ENCODE peak calls at places on chromosomes 12 and 14, in four cellular contexts. L, T, P and I are unnamed samples.

GRCh38 chr12:22355011-22355580 is 20.6 kb upstream of the ST8SIA1 start:
- DNase-seq in L (no peak), T (no peak), P (no peak), I (peak)

GRCh38 chr14:63662776-63663175 is 21.1 kb upstream of the WDR89 start:
- DNase-seq in P (no peak), L (no peak), T (no peak), I (no peak)

GRCh38 chr14:66379116-66379515 is 107.1 kb upstream of the CCDC196 start:
- DNase-seq in L (peak), T (no peak), P (no peak), I (peak)

GRCh38 chr12:126347421-126347820 is 1282.2 kb downstream of the AACS start:
- DNase-seq in L (no peak), P (no peak), T (no peak), I (no peak)

GRCh38 chr14:75322746-75323145 is 44.1 kb downstream of the FOS start:
- DNase-seq in P (no peak), L (no peak), T (no peak), I (no peak)

GRCh38 chr12:57518176-57518919 is 2.0 kb downstream of the DDIT3 start:
- DNase-seq in T (no peak), P (no peak), L (no peak), I (no peak)

GRCh38 chr12:51777457-51777856 is 71.1 kb downstream of the FIGNL2 start:
- DNase-seq in P (no peak), T (no peak), L (no peak), I (no peak)

GRCh38 chr12:32647275-32647674 is 31.8 kb upstream of the DNM1L start:
- DNase-seq in P (no peak), T (no peak), L (no peak), I (no peak)

GRCh38 chr14:43204816-43205215 is 1302.3 kb downstream of the FSCB start:
- DNase-seq in P (no peak), T (no peak), L (no peak), I (no peak)

GRCh38 chr14:77139540-77140342 is 1.9 kb downstream of the ZDHHC22 start:
- DNase-seq in T (no peak), L (no peak), P (peak), I (no peak)

GRCh38 chr12:130396667-130397066 is 59.0 kb downstream of the PIWIL1 start:
- DNase-seq in T (no peak), L (no peak), P (no peak), I (no peak)

GRCh38 chr14:91890291-91890749 is 23.0 kb upstream of the TC2N start:
- DNase-seq in L (peak), P (no peak), T (no peak), I (no peak)

GRCh38 chr12:182381-182883 is 31.5 kb downstream of the SLC6A12 start:
- DNase-seq in L (peak), P (no peak), T (no peak), I (peak)

GRCh38 chr12:60070541-60070940 is 474.7 kb downstream of the SLC16A7 start:
- DNase-seq in L (peak), P (no peak), T (no peak), I (peak)

GRCh38 chr12:18794000-18794399 is 56.1 kb downstream of the CAPZA3 start:
- DNase-seq in T (no peak), L (peak), P (no peak), I (no peak)

GRCh38 chr14:32709072-32709471 is 229.6 kb upstream of the NPAS3 start:
- DNase-seq in T (no peak), L (peak), P (no peak), I (no peak)

GRCh38 chr14:73833530-73834257 is 17.9 kb upstream of the PTGR2 start:
- DNase-seq in T (no peak), P (peak), L (peak), I (no peak)

GRCh38 chr14:55665067-55665700 is 85.2 kb downstream of the KTN1 start:
- DNase-seq in P (no peak), T (no peak), L (peak), I (no peak)

GRCh38 chr12:79413796-79414195 is 277.0 kb downstream of the PAWR start:
- DNase-seq in T (no peak), L (no peak), P (no peak), I (no peak)

GRCh38 chr12:12210983-12211382 is 55.9 kb downstream of the LRP6 start:
- DNase-seq in L (no peak), P (no peak), T (no peak), I (no peak)

DNA sequence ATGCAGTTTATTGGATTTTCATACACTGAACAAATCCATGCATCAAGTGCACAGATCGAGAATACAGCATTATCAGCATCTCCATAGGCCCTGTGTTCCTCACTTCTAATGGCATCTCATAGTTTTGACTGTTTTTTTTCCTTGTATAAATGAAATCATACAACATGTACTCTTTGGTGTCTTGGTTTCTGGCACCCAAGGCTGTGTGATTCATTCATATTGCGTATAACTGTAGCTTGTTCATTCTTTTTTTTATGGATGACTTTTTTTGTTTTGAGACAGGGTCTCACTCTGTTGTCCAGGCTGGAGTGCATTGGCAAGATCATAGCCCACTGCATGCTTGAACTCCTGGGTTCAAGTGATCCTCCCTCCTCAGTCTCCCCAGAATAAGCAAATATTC is 14.3 kb downstream of the RASSF8 start:
- DNase-seq in T (no peak), L (peak), P (no peak), I (no peak)
- H3K27ac ChIP-seq in T (no peak), L (no peak), P (no peak), I (no peak)

DNA sequence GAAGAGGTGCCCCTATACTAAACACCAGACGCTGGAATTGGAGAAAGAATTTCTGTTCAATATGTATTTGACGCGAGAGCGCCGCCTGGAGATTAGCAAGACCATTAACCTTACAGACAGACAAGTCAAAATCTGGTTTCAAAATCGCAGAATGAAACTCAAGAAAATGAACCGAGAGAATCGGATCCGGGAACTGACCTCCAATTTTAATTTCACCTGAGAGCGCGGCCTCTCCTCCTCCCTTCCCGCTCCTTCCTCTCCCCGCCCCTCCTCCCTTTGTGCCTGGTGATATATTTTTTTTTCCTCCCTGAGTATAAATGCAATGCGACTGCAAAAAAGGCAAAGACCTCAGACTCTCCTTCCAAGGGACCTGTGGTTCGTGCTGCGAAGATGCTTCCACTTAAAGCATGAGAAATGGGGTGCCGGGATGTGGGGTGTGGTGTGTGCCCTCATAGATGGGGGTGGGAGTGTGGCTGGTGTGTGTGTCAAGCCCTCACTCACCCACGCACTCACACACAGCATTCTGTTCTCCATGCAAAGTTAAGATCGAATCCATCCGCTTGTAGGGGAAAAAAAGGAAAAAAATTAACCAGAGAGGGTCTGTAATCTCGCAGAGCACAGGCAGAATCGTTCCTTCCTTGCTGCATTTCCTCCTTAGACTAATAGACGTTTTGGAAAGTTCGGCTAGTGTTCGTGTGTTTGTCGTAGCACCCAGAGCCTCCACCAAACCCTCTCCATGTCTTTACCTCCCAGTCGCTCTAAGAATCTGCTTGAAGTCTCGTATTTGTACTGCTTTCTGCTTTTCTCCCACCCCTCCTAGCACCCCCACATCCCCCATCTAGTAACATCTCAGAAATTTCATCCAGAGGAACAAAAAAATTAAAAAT is 4.5 kb downstream of the HOXC10 start:
- DNase-seq in P (no peak), L (no peak), T (no peak), I (no peak)
- TF ChIP-seq CTCF in P (peak), L (peak), T (no peak), I (peak)

GRCh38 chr12:116156614-116157013 is 120.9 kb downstream of the MED13L start:
- DNase-seq in P (no peak), L (no peak), T (no peak), I (no peak)

GRCh38 chr12:116153096-116153495 is 124.4 kb downstream of the MED13L start:
- DNase-seq in L (no peak), P (no peak), T (no peak), I (no peak)

GRCh38 chr12:116152268-116152667 is 125.2 kb downstream of the MED13L start:
- DNase-seq in P (no peak), L (peak), T (no peak), I (peak)

GRCh38 chr12:116155383-116155782 is 122.1 kb downstream of the MED13L start:
- DNase-seq in L (no peak), T (no peak), P (no peak), I (no peak)

GRCh38 chr12:116153983-116154382 is 123.5 kb downstream of the MED13L start:
- DNase-seq in T (no peak), P (no peak), L (no peak), I (no peak)
- H3K27ac ChIP-seq in T (no peak), P (no peak), L (no peak), I (no peak)

GRCh38 chr12:16421806-16422205 is 74.4 kb downstream of the MGST1 start:
- DNase-seq in T (no peak), L (peak), P (no peak), I (no peak)

GRCh38 chr12:16417058-16417457 is 69.6 kb downstream of the MGST1 start:
- DNase-seq in L (no peak), T (no peak), P (no peak), I (no peak)
- TF ChIP-seq CTCF in L (no peak), T (no peak), P (no peak), I (no peak)

GRCh38 chr12:123269980-123270379 is 1.7 kb downstream of the CDK2AP1 start:
- DNase-seq in T (no peak), P (peak), L (no peak), I (no peak)
- H3K27ac ChIP-seq in T (peak), P (peak), L (peak), I (peak)

GRCh38 chr14:70873627-70874026 is 33.6 kb upstream of the PCNX1 start:
- DNase-seq in L (no peak), P (no peak), T (no peak), I (no peak)
- TF ChIP-seq CTCF in L (no peak), P (no peak), T (no peak), I (no peak)

DNA sequence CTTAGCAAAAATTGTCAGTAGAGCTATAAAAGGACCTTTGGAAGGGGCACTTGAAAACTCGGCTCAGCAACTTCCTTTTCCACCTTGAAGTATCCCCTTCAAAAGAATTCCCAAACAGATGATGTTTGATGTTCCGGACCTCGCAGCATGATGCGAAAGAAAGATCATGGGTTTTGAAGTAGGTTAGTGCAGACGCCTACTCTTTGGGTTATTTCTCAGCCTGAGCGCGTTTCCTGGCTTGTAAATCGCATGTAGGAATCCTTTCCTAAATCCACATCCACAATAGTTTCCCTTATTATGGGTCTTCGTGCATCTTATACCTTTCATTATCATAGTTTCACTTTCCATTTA is 584 bp upstream of the NEDD1 start:
- DNase-seq in L (no peak), P (no peak), T (no peak), I (no peak)
- H3K27ac ChIP-seq in L (peak), P (peak), T (peak), I (peak)

DNA sequence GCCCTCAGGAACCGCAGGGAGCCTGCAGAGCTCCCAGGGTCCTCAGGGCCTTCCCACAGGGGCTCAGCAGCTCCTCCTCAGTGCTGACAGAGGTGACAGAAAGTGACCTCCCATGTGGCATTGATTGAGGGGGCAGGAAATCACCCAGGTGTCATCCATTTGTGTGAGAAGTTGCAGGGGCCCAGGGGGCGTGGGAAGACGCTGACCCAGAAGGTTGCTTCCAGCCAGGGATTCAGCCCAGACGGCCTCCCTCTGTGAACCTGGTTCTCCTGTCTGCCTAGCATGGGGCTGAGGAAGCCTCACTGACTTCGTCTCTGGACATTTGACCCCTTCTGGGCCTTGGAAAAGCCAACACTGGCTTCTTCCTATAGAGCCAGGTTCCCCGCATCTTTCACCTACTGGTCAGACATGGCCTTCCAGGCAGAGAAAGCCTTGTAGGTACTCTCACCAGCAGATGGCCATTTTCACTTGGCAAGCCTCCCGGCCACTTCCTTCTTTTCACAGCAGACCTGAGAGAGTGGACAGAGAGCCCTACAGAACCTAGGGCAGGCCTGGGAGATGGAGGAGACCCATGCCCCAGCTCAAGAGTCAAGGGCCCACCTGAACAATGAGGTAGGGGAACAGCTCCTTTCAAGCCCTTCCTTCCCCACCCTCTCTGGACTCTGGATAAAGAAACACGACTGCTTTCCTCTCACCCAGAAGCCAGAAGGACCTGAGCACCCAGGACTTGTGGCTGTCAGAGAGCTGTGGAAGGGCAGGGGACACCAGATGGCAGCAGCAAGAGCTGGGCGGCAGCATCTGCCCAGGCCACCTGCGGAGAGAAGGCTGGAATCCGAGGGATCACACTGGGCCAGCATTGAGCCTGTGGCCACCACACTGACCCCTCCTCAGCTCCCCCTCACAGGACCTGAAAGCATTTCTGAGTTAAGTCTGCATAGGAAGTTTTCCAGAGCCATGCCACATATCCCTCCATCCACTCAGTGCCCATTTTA is 377.8 kb downstream of the DPF3 start:
- DNase-seq in P (peak), L (peak), T (peak), I (no peak)
- TF ChIP-seq CTCF in P (no peak), L (peak), T (no peak), I (no peak)

DNA sequence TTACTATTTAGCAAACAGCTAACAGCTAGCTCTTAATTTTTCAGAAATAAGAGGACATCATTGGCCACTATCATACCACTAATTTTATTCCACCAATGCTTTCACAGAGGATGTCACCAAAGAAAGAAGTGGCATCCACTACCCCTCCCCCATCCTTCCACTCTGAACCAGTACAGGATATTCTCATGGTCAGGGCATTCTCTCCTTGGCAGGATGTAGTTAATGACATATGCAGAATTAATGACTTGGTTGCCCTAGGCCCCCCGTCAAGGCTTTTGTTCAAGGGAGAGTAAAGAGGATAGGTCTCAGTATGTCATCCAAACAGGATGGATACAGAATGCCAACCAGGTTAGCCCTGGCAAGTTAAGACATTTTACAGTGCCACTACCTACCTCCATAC is 18.9 kb upstream of the NUP107 start:
- DNase-seq in L (no peak), T (no peak), P (no peak), I (no peak)
- H3K27ac ChIP-seq in L (no peak), T (no peak), P (no peak), I (no peak)